ENCODE peak calls at places on chromosomes 3 and 15, in ten cellular contexts. G is fibroblast of mammary gland; B is lower leg skin; C is Peyer's patch; O is thoracic aorta; V is AG09309; S is pancreas; P is heart left ventricle; R is ovary; M is CD8-positive, alpha-beta T cell. I is an unnamed sample.

GRCh38 chr3:134462236-134463059 is 23.3 kb downstream of the ANAPC13 start:
- DNase-seq in C (no peak), V (peak; percentile 86), B (no peak), M (no peak), R (no peak), G (peak; percentile 78), P (no peak), O (no peak), S (no peak), I (peak; percentile 76)

GRCh38 chr3:186772886-186773417 is 10.4 kb upstream of the EIF4A2 start:
- DNase-seq in R (peak; percentile 33), B (peak; percentile 92), O (no peak), M (peak; percentile 68), S (peak; percentile 33), V (no peak), C (peak; percentile 92), G (no peak), P (peak; percentile 77), I (no peak)

GRCh38 chr3:156456771-156457224 is 98.1 kb downstream of the SSR3 start:
- DNase-seq in C (no peak), R (no peak), S (peak; percentile 37), B (no peak), P (no peak), V (no peak), G (no peak), M (no peak), O (no peak), I (peak; percentile 41)

GRCh38 chr15:44715797-44716334 is 4.5 kb downstream of the B2M start:
- DNase-seq in G (no peak), P (no peak), S (no peak), B (no peak), C (no peak), M (no peak), V (no peak), R (no peak), O (no peak), I (no peak)

GRCh38 chr3:168048414-168049330 is 47.1 kb downstream of the GOLIM4 start:
- DNase-seq in C (no peak), P (no peak), M (no peak), S (no peak), V (no peak), R (no peak), B (no peak), O (no peak), G (no peak), I (no peak)

GRCh38 chr3:86976206-86976605 is 14.7 kb downstream of the VGLL3 start:
- DNase-seq in G (no peak), B (no peak), C (no peak), P (no peak), M (no peak), V (no peak), S (no peak), R (no peak), O (no peak), I (no peak)

GRCh38 chr3:174859109-174859735 is at the start of gene NAALADL2:
- DNase-seq in R (no peak), C (no peak), V (no peak), P (no peak), B (no peak), S (no peak), O (no peak), G (no peak), M (no peak), I (no peak)

GRCh38 chr3:61589856-61590255 is 28.5 kb downstream of the PTPRG start:
- DNase-seq in S (no peak), B (no peak), M (no peak), C (no peak), O (no peak), G (peak; percentile 94), P (no peak), V (peak; percentile 25), R (no peak), I (peak; percentile 55)

GRCh38 chr3:136657526-136657925 is 94.7 kb downstream of the STAG1 start:
- DNase-seq in C (no peak), V (no peak), R (no peak), M (no peak), P (no peak), B (no peak), G (no peak), O (no peak), S (no peak), I (no peak)

GRCh38 chr15:57355259-57355658 is 21.0 kb upstream of the CGNL1 start:
- DNase-seq in V (no peak), M (no peak), S (no peak), B (no peak), R (no peak), C (no peak), O (no peak), P (no peak), G (no peak), I (no peak)

GRCh38 chr3:106566277-106566676 is 697.5 kb upstream of the CBLB start:
- DNase-seq in V (no peak), P (no peak), B (no peak), G (no peak), S (no peak), C (no peak), M (no peak), O (no peak), R (no peak), I (no peak)

GRCh38 chr3:194713299-194714121 is 27.8 kb downstream of the FAM43A start:
- DNase-seq in B (no peak), C (no peak), P (no peak), M (no peak), V (no peak), S (no peak), O (no peak), R (no peak), G (no peak), I (no peak)

GRCh38 chr15:63288778-63289378 is 11.5 kb downstream of the APH1B start:
- DNase-seq in R (no peak), C (no peak), V (no peak), B (no peak), O (no peak), M (no peak), P (no peak), S (no peak), G (peak; percentile 69), I (peak; percentile 72)

GRCh38 chr3:72345237-72345878 is 502.9 kb downstream of the SHQ1 start:
- DNase-seq in O (no peak), V (no peak), C (no peak), S (no peak), G (peak; percentile 41), B (peak; percentile 45), M (no peak), R (no peak), P (no peak), I (no peak)

GRCh38 chr3:118501152-118501551 is 533.5 kb downstream of the IGSF11 start:
- DNase-seq in C (no peak), M (no peak), O (no peak), P (peak; percentile 34), B (no peak), V (no peak), S (peak; percentile 24), R (no peak), G (no peak), I (peak; percentile 12)

DNA sequence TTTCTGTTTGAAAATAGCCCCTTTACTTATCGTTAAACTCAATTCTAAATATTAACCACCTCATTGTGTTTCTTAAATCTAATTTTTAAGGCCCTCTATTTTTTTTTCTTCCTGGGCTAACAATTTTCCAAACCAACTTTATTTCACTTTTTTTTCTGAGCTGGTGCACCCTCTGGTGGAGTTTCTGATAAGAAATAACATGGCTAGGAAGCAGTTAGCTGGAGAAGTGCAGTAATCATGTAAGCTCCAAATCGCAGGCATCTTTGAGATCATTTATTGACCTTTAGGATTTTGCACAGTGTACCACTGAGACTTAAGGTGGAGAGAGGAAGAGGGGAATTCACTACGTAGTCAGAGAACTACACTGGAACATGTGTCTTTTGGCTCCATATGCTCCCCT is 6.4 kb downstream of the TMEM207 start:
- DNase-seq in G (peak; percentile 31), R (no peak), C (no peak), M (no peak), V (no peak), P (no peak), S (no peak), B (no peak), O (no peak), I (no peak)
- TF ChIP-seq CTCF in G (peak; percentile 49), R (no peak), C (no peak), M (no peak), V (peak; percentile 45), P (no peak), S (no peak), B (no peak), O (no peak), I (peak; percentile 33)

GRCh38 chr3:9930804-9931418 is 2.7 kb upstream of the CRELD1 start:
- DNase-seq in S (no peak), B (no peak), M (no peak), P (no peak), C (no peak), G (no peak), R (no peak), O (no peak), V (no peak), I (no peak)
- TF ChIP-seq CTCF in S (no peak), B (no peak), M (no peak), P (no peak), C (no peak), G (peak; percentile 16), R (no peak), O (no peak), V (no peak), I (peak; percentile 5)

GRCh38 chr3:10497439-10497838 is 7.9 kb downstream of the ATP2B2 start:
- DNase-seq in B (no peak), S (no peak), M (no peak), C (no peak), P (no peak), R (no peak), O (no peak), V (no peak), G (no peak), I (no peak)

GRCh38 chr3:10495003-10495402 is 10.4 kb downstream of the ATP2B2 start:
- DNase-seq in G (peak; percentile 44), V (no peak), R (no peak), P (peak; percentile 85), C (no peak), S (peak; percentile 81), O (no peak), B (no peak), M (no peak), I (peak; percentile 36)

GRCh38 chr3:10495614-10496013 is 9.8 kb downstream of the ATP2B2 start:
- DNase-seq in O (no peak), G (no peak), V (no peak), M (no peak), B (no peak), C (no peak), S (no peak), P (no peak), R (no peak), I (no peak)

GRCh38 chr3:10498271-10498670 is 7.1 kb downstream of the ATP2B2 start:
- DNase-seq in V (no peak), C (no peak), S (no peak), M (no peak), P (no peak), G (no peak), R (no peak), O (no peak), B (no peak), I (no peak)

GRCh38 chr3:10496121-10496863 is 9.1 kb downstream of the ATP2B2 start:
- DNase-seq in G (no peak), S (no peak), B (no peak), M (no peak), V (no peak), C (no peak), O (no peak), R (no peak), P (no peak), I (no peak)
- TF ChIP-seq CTCF in G (no peak), S (no peak), B (no peak), M (no peak), V (no peak), C (no peak), O (no peak), R (no peak), P (no peak), I (no peak)

GRCh38 chr15:89136818-89137772 is 48.8 kb downstream of the ABHD2 start:
- DNase-seq in R (no peak), M (peak; percentile 27), C (no peak), P (peak; percentile 85), B (no peak), O (no peak), G (peak; percentile 7), S (peak; percentile 15), V (no peak), I (no peak)
- TF ChIP-seq CTCF in R (no peak), M (no peak), C (no peak), P (no peak), B (no peak), O (no peak), G (no peak), S (no peak), V (no peak), I (no peak)

I was measured in astrocyte of the spinal cord.